ENCODE peak calls at places on chromosomes 16 and 17, in nine cellular contexts. L is activated CD4-positive, alpha-beta memory T cell treated with anti-CD3 and anti-CD28 coated beads, Interleukin-2, amount 10 ng/mL, durations not matched to agents 7 days and 5 days; E is Caki2; W is NCI-H2029 treated with DMSO at 0.1 percent for 48 hours; F is occipital lobe; A is right cardiac atrium; P is coronary artery; X is OCI-M1; U is ELR. K is an unnamed sample.

GRCh38 chr17:5003214-5003867 is 5.6 kb downstream of the KIF1C start:
- DNase-seq in L (no peak), E (no peak), W (no peak), F (no peak), A (no peak), P (no peak), X (no peak), U (no peak), K (peak; percentile 62)

GRCh38 chr17:61848247-61848646 is 15.1 kb downstream of the BRIP1 start:
- DNase-seq in L (no peak), E (no peak), W (no peak), F (no peak), A (no peak), P (no peak), X (no peak), U (no peak), K (no peak)

GRCh38 chr17:4407851-4408250 is 25.9 kb upstream of the SPNS3 start:
- DNase-seq in L (no peak), E (no peak), W (no peak), F (no peak), A (no peak), P (no peak), X (no peak), U (peak; percentile 52), K (no peak)

GRCh38 chr17:32909787-32910369 is 18.1 kb upstream of the TMEM98 start:
- DNase-seq in L (peak; percentile 78), E (peak; percentile 62), W (no peak), F (peak; percentile 48), A (peak; percentile 65), P (peak; percentile 84), X (peak; percentile 91), U (peak; percentile 79), K (peak; percentile 55)

GRCh38 chr17:34601431-34601830 is 22.0 kb downstream of the TMEM132E start:
- DNase-seq in L (no peak), E (no peak), W (no peak), F (no peak), A (no peak), P (no peak), X (no peak), U (no peak), K (no peak)

GRCh38 chr16:61210039-61210438 is 826.2 kb downstream of the CDH8 start:
- DNase-seq in L (no peak), E (no peak), W (no peak), F (no peak), A (no peak), P (no peak), X (no peak), U (no peak), K (no peak)

GRCh38 chr17:73393962-73394361 is 82.2 kb upstream of the CDC42EP4 start:
- DNase-seq in L (no peak), E (peak; percentile 21), W (no peak), F (no peak), A (no peak), P (no peak), X (no peak), U (peak; percentile 68), K (no peak)

GRCh38 chr17:80692931-80693467 is 148.4 kb downstream of the RPTOR start:
- DNase-seq in L (no peak), E (no peak), W (no peak), F (no peak), A (no peak), P (no peak), X (no peak), U (no peak), K (no peak)

GRCh38 chr17:44655983-44656700 is at the start of gene MEIOC:
- DNase-seq in L (peak; percentile 34), E (peak; percentile 77), W (no peak), F (no peak), A (no peak), P (no peak), X (no peak), U (peak; percentile 12), K (no peak)

GRCh38 chr17:55172612-55173011 is 92.1 kb upstream of the HLF start:
- DNase-seq in L (no peak), E (no peak), W (no peak), F (no peak), A (no peak), P (no peak), X (no peak), U (no peak), K (no peak)

GRCh38 chr16:23424292-23424958 is 28.6 kb downstream of the COG7 start:
- DNase-seq in L (no peak), E (peak; percentile 98), W (peak; percentile 84), F (no peak), A (no peak), P (no peak), X (no peak), U (no peak), K (no peak)

GRCh38 chr17:27049104-27049784 is 244.7 kb upstream of the WSB1 start:
- DNase-seq in L (no peak), E (peak; percentile 19), W (no peak), F (no peak), A (no peak), P (no peak), X (no peak), U (peak; percentile 1), K (no peak)

K was measured in NCI-H226.